ENCODE peak calls at places on chromosome 13, in seven cellular contexts. M is H1, Q is mesenchymal stem cell, P is IMR-90, A is H9, N is mesendoderm, C is trophoblast cell. D is an unnamed sample. For H3K4me1, the result is how much of the 10 kb centered on the place peaks cover.

GRCh38 chr13:21637296-21637695 is 33.3 kb upstream of the MICU2 start:
- DNase-seq in Q (no peak), N (no peak), A (no peak), C (no peak), P (peak), M (no peak), D (no peak)

GRCh38 chr13:84303035-84303434 is 420.8 kb upstream of the SLITRK1 start:
- DNase-seq in A (no peak), C (no peak), P (no peak), N (no peak), M (no peak), Q (no peak), D (no peak)

GRCh38 chr13:23799945-23800344 is 89.3 kb downstream of the MIPEP start:
- DNase-seq in A (no peak), Q (peak), P (peak), N (no peak), C (no peak), M (no peak), D (no peak)

GRCh38 chr13:58298556-58299135 is 667.1 kb downstream of the PCDH17 start:
- DNase-seq in C (no peak), M (no peak), N (no peak), A (no peak), Q (no peak), P (no peak), D (no peak)

GRCh38 chr13:105972811-105973590 is 562.5 kb downstream of the EFNB2 start:
- DNase-seq in M (no peak), C (peak), A (no peak), N (no peak), Q (no peak), P (no peak), D (no peak)

GRCh38 chr13:43730642-43731041 is 56.1 kb downstream of the ENOX1 start:
- DNase-seq in N (no peak), M (no peak), Q (peak), A (no peak), C (no peak), P (peak), D (no peak)

GRCh38 chr13:74129500-74130144 is 4.6 kb downstream of the KLF12 start:
- DNase-seq in M (no peak), C (no peak), N (no peak), A (no peak), P (no peak), Q (no peak), D (no peak)

GRCh38 chr13:99995503-99996176 is 14.1 kb downstream of the ZIC2 start:
- DNase-seq in Q (peak), A (no peak), C (no peak), P (no peak), N (peak), M (no peak), D (peak)

GRCh38 chr13:69496951-69497350 is 610.7 kb upstream of the ATXN8OS start:
- DNase-seq in Q (no peak), P (no peak), A (no peak), N (no peak), C (no peak), M (no peak), D (no peak)

GRCh38 chr13:24564881-24565280 is 52.3 kb upstream of the PARP4 start:
- DNase-seq in M (no peak), N (no peak), A (no peak), P (no peak), Q (no peak), C (no peak), D (no peak)

GRCh38 chr13:94700536-94700935 is 11.8 kb downstream of the SOX21 start:
- DNase-seq in A (no peak), N (no peak), C (peak), M (no peak), P (no peak), Q (no peak), D (no peak)

GRCh38 chr13:82654851-82655517 is 1227.3 kb downstream of the SLITRK1 start:
- DNase-seq in Q (no peak), C (no peak), A (no peak), P (peak), N (no peak), M (no peak), D (no peak)

GRCh38 chr13:49329831-49330545 is 82.3 kb downstream of the CDADC1 start:
- DNase-seq in N (peak), C (peak), M (no peak), A (no peak), P (no peak), Q (no peak), D (no peak)

GRCh38 chr13:26457212-26457611 is 100.3 kb upstream of the WASF3 start:
- DNase-seq in P (no peak), M (no peak), N (no peak), Q (peak), C (peak), A (no peak), D (no peak)

GRCh38 chr13:20035130-20035529 is 76.6 kb downstream of the ZMYM2 start:
- DNase-seq in Q (no peak), A (no peak), N (no peak), C (peak), M (no peak), P (no peak), D (no peak)

GRCh38 chr13:28503182-28503980 is 8.5 kb upstream of the FLT1 start:
- DNase-seq in P (peak), C (peak), M (no peak), N (peak), A (no peak), Q (peak), D (no peak)

GRCh38 chr13:47794963-47795362 is 206.1 kb downstream of the SUCLA2 start:
- DNase-seq in P (peak), N (peak), Q (peak), C (peak), M (no peak), A (no peak), D (no peak)

GRCh38 chr13:47976325-47976724 is 24.7 kb downstream of the SUCLA2 start:
- DNase-seq in C (no peak), A (no peak), P (no peak), N (peak), M (no peak), Q (no peak), D (no peak)

GRCh38 chr13:100646030-100646673 is 28.4 kb downstream of the TMTC4 start:
- DNase-seq in P (peak), N (peak), M (no peak), A (no peak), C (peak), Q (peak), D (no peak)

GRCh38 chr13:106738279-106738678 is 170.3 kb upstream of the ARGLU1 start:
- DNase-seq in Q (no peak), A (no peak), C (no peak), N (no peak), M (no peak), P (no peak), D (no peak)

GRCh38 chr13:58953638-58954037 is 1210.1 kb downstream of the DIAPH3 start:
- DNase-seq in C (no peak), P (no peak), Q (no peak), M (no peak), A (no peak), N (no peak), D (no peak)

GRCh38 chr13:41645313-41645712 is 188.0 kb downstream of the RGCC start:
- DNase-seq in A (no peak), N (no peak), C (peak), P (peak), M (no peak), Q (peak), D (no peak)

GRCh38 chr13:109818891-109819290 is 32.5 kb upstream of the IRS2 start:
- DNase-seq in C (peak), M (no peak), P (no peak), A (no peak), N (no peak), Q (no peak), D (no peak)

GRCh38 chr13:48446454-48446853 is 33.5 kb upstream of the LPAR6 start:
- DNase-seq in Q (peak), P (peak), A (no peak), C (peak), N (no peak), M (no peak), D (no peak)

GRCh38 chr13:103883152-103883551 is 816.9 kb upstream of the SLC10A2 start:
- DNase-seq in Q (peak), A (peak), M (peak), P (peak), N (peak), C (peak), D (peak)

GRCh38 chr13:20193142-20193923 is 595 bp upstream of the GJB2 start:
- DNase-seq in P (no peak), N (no peak), C (no peak), A (no peak), M (peak), Q (no peak), D (no peak)

GRCh38 chr13:101210774-101211173 is 205.5 kb downstream of the NALCN start:
- DNase-seq in M (no peak), P (no peak), A (no peak), N (no peak), Q (no peak), C (no peak), D (no peak)

GRCh38 chr13:109818136-109818535 is 31.8 kb upstream of the IRS2 start:
- DNase-seq in Q (no peak), N (no peak), P (no peak), M (no peak), A (no peak), C (no peak), D (no peak)

GRCh38 chr13:76552807-76553206 is 333.4 kb downstream of the KCTD12 start:
- DNase-seq in Q (no peak), A (no peak), N (no peak), M (no peak), C (no peak), P (no peak), D (no peak)

GRCh38 chr13:112605531-112605990 is 17.6 kb upstream of the TUBGCP3 start:
- DNase-seq in C (peak), N (peak), P (no peak), Q (peak), M (no peak), A (no peak), D (no peak)
- H4K8ac ChIP-seq in C (no peak), N (no peak), P (peak), Q (no peak), M (peak), A (no peak), D (no peak)

GRCh38 chr13:97237388-97237787 is 15.3 kb downstream of the MBNL2 start:
- DNase-seq in A (no peak), C (no peak), Q (no peak), N (no peak), P (no peak), M (no peak), D (no peak)
- H3K4me1 ChIP-seq in A (under half), C (under half), Q (under half), N (under half), P (under half), M (under half), D (under half)

GRCh38 chr13:30835442-30835841 is 70.6 kb upstream of the MEDAG start:
- DNase-seq in N (no peak), M (no peak), Q (peak), A (no peak), C (no peak), P (peak), D (no peak)
- H4K8ac ChIP-seq in N (no peak), M (no peak), Q (peak), A (no peak), C (no peak), P (no peak), D (no peak)

GRCh38 chr13:114064516-114065140 is 67.8 kb downstream of the RASA3 start:
- DNase-seq in C (peak), Q (peak), P (peak), A (no peak), N (no peak), M (no peak), D (peak)
- H3K4me1 ChIP-seq in C (under half), Q (half or more), P (half or more), A (under half), N (under half), M (under half), D (under half)

GRCh38 chr13:36051082-36051481 is 80.1 kb downstream of the DCLK1 start:
- DNase-seq in N (no peak), C (no peak), A (no peak), Q (no peak), P (no peak), M (no peak), D (no peak)
- H4K8ac ChIP-seq in N (no peak), C (no peak), A (no peak), Q (no peak), P (no peak), M (no peak), D (no peak)

D was measured in neuronal stem cell.